ENCODE peak calls at places on chromosome 22, in four cellular contexts. One of them, this sample, is unnamed.

GRCh38 chr22:28637225-28637624 is 42.4 kb downstream of the TTC28 start:
- DNase-seq in Kasumi-1: no peak
- DNase-seq in CD4-positive, alpha-beta memory T cell: no peak
- DNase-seq in activated gamma-delta T cell treated with Interleukin-2 at 50 U/mL for 16 hours: no peak
- DNase-seq in this sample: no peak

GRCh38 chr22:32964411-32965057 is 93.6 kb downstream of the SYN3 start:
- DNase-seq in activated gamma-delta T cell treated with Interleukin-2 at 50 U/mL for 16 hours: no peak
- DNase-seq in CD4-positive, alpha-beta memory T cell: no peak
- DNase-seq in Kasumi-1: no peak
- DNase-seq in this sample: no peak

GRCh38 chr22:42613869-42614268 is 814 bp downstream of the POLDIP3 start:
- DNase-seq in Kasumi-1: peak; percentile 40
- DNase-seq in CD4-positive, alpha-beta memory T cell: no peak
- DNase-seq in activated gamma-delta T cell treated with Interleukin-2 at 50 U/mL for 16 hours: no peak
- DNase-seq in this sample: no peak

GRCh38 chr22:19756288-19757128 is 4.1 kb upstream of the TBX1 start:
- DNase-seq in CD4-positive, alpha-beta memory T cell: peak; percentile 61
- DNase-seq in activated gamma-delta T cell treated with Interleukin-2 at 50 U/mL for 16 hours: peak; percentile 65
- DNase-seq in Kasumi-1: peak; percentile 8
- DNase-seq in this sample: no peak

GRCh38 chr22:48445113-48445827 is 1382.4 kb downstream of the BRD1 start:
- DNase-seq in CD4-positive, alpha-beta memory T cell: no peak
- DNase-seq in Kasumi-1: no peak
- DNase-seq in activated gamma-delta T cell treated with Interleukin-2 at 50 U/mL for 16 hours: no peak
- DNase-seq in this sample: no peak

GRCh38 chr22:50148991-50149721 is 21.4 kb upstream of the PANX2 start:
- DNase-seq in Kasumi-1: peak; percentile 84
- DNase-seq in CD4-positive, alpha-beta memory T cell: peak; percentile 69
- DNase-seq in activated gamma-delta T cell treated with Interleukin-2 at 50 U/mL for 16 hours: peak; percentile 73
- DNase-seq in this sample: no peak

GRCh38 chr22:17501679-17502285 is 61.5 kb upstream of the SLC25A18 start:
- DNase-seq in CD4-positive, alpha-beta memory T cell: peak; percentile 45
- DNase-seq in activated gamma-delta T cell treated with Interleukin-2 at 50 U/mL for 16 hours: peak; percentile 20
- DNase-seq in Kasumi-1: peak; percentile 84
- DNase-seq in this sample: no peak

GRCh38 chr22:38871360-38872171 is 450 bp downstream of the CBX6 start:
- DNase-seq in CD4-positive, alpha-beta memory T cell: no peak
- DNase-seq in Kasumi-1: no peak
- DNase-seq in activated gamma-delta T cell treated with Interleukin-2 at 50 U/mL for 16 hours: no peak
- DNase-seq in this sample: no peak

GRCh38 chr22:46079093-46079860 is 71.0 kb upstream of the PPARA start:
- DNase-seq in activated gamma-delta T cell treated with Interleukin-2 at 50 U/mL for 16 hours: no peak
- DNase-seq in CD4-positive, alpha-beta memory T cell: no peak
- DNase-seq in Kasumi-1: no peak
- DNase-seq in this sample: no peak

GRCh38 chr22:31692186-31692886 is 30.3 kb upstream of the PISD start:
- DNase-seq in Kasumi-1: no peak
- DNase-seq in CD4-positive, alpha-beta memory T cell: no peak
- DNase-seq in activated gamma-delta T cell treated with Interleukin-2 at 50 U/mL for 16 hours: no peak
- DNase-seq in this sample: no peak

GRCh38 chr22:28075260-28075981 is 156.4 kb upstream of the PITPNB start:
- DNase-seq in Kasumi-1: no peak
- DNase-seq in CD4-positive, alpha-beta memory T cell: no peak
- DNase-seq in activated gamma-delta T cell treated with Interleukin-2 at 50 U/mL for 16 hours: no peak
- DNase-seq in this sample: no peak

GRCh38 chr22:50710221-50710620 is 27.8 kb upstream of the ACR start:
- DNase-seq in Kasumi-1: no peak
- DNase-seq in activated gamma-delta T cell treated with Interleukin-2 at 50 U/mL for 16 hours: no peak
- DNase-seq in CD4-positive, alpha-beta memory T cell: no peak
- DNase-seq in this sample: no peak

GRCh38 chr22:28989035-28989464 is 72.6 kb downstream of the C22orf31 start:
- DNase-seq in CD4-positive, alpha-beta memory T cell: no peak
- DNase-seq in activated gamma-delta T cell treated with Interleukin-2 at 50 U/mL for 16 hours: no peak
- DNase-seq in Kasumi-1: no peak
- DNase-seq in this sample: no peak

GRCh38 chr22:48089601-48090331 is 1327.3 kb downstream of the TBC1D22A start:
- DNase-seq in Kasumi-1: no peak
- DNase-seq in activated gamma-delta T cell treated with Interleukin-2 at 50 U/mL for 16 hours: no peak
- DNase-seq in CD4-positive, alpha-beta memory T cell: no peak
- DNase-seq in this sample: peak; percentile 17

GRCh38 chr22:46081831-46082210 is 68.5 kb upstream of the PPARA start:
- DNase-seq in activated gamma-delta T cell treated with Interleukin-2 at 50 U/mL for 16 hours: no peak
- DNase-seq in Kasumi-1: no peak
- DNase-seq in CD4-positive, alpha-beta memory T cell: no peak
- DNase-seq in this sample: no peak

GRCh38 chr22:17158568-17159503 is at the start of gene HDHD5:
- DNase-seq in Kasumi-1: peak; percentile 72
- DNase-seq in activated gamma-delta T cell treated with Interleukin-2 at 50 U/mL for 16 hours: peak; percentile 86
- DNase-seq in CD4-positive, alpha-beta memory T cell: peak; percentile 87
- DNase-seq in this sample: peak; percentile 88

GRCh38 chr22:29145321-29146072 is 60.2 kb upstream of the EMID1 start:
- DNase-seq in activated gamma-delta T cell treated with Interleukin-2 at 50 U/mL for 16 hours: no peak
- DNase-seq in CD4-positive, alpha-beta memory T cell: no peak
- DNase-seq in Kasumi-1: no peak
- DNase-seq in this sample: no peak

GRCh38 chr22:50161508-50162390 is 8.8 kb upstream of the PANX2 start:
- DNase-seq in CD4-positive, alpha-beta memory T cell: no peak
- DNase-seq in activated gamma-delta T cell treated with Interleukin-2 at 50 U/mL for 16 hours: no peak
- DNase-seq in Kasumi-1: no peak
- DNase-seq in this sample: no peak